ENCODE peak calls at places on chromosomes 7 and 10, in nine cellular contexts. Q, B, F, N, O, C, L, H and V are unnamed samples.

GRCh38 chr10:89082086-89082485 is 91.5 kb downstream of the FAS start:
- DNase-seq in Q (no peak), B (no peak), F (no peak), N (no peak), O (no peak), C (no peak), L (no peak), H (no peak), V (no peak)

GRCh38 chr10:123150986-123151738 is 3.0 kb upstream of the BUB3 start:
- DNase-seq in Q (no peak), B (no peak), F (no peak), N (peak; percentile 47), O (peak; percentile 54), C (peak; percentile 58), L (peak; percentile 73), H (no peak), V (no peak)

GRCh38 chr10:119503821-119504220 is 38.7 kb downstream of the RGS10 start:
- DNase-seq in Q (no peak), B (no peak), F (no peak), N (peak; percentile 73), O (no peak), C (no peak), L (no peak), H (no peak), V (no peak)

GRCh38 chr10:100124097-100124496 is 42.4 kb upstream of the CPN1 start:
- DNase-seq in Q (no peak), B (no peak), F (no peak), N (no peak), O (no peak), C (no peak), L (no peak), H (no peak), V (no peak)

GRCh38 chr7:133364959-133365680 is 112.2 kb downstream of the EXOC4 start:
- DNase-seq in Q (no peak), B (no peak), F (no peak), N (no peak), O (no peak), C (no peak), L (no peak), H (no peak), V (no peak)

GRCh38 chr7:47948096-47948790 is at the start of gene PKD1L1:
- DNase-seq in Q (no peak), B (no peak), F (no peak), N (no peak), O (no peak), C (no peak), L (no peak), H (no peak), V (no peak)

GRCh38 chr7:117719377-117719776 is 153.9 kb downstream of the CTTNBP2 start:
- DNase-seq in Q (no peak), B (no peak), F (no peak), N (no peak), O (no peak), C (no peak), L (no peak), H (no peak), V (no peak)

GRCh38 chr10:124318076-124318475 is 100.6 kb downstream of the OAT start:
- DNase-seq in Q (no peak), B (no peak), F (no peak), N (peak; percentile 38), O (no peak), C (no peak), L (no peak), H (no peak), V (no peak)

GRCh38 chr10:44384601-44385422 is at the start of gene CXCL12:
- DNase-seq in Q (no peak), B (peak; percentile 72), F (peak; percentile 17), N (no peak), O (no peak), C (no peak), L (peak; percentile 84), H (peak; percentile 67), V (no peak)

GRCh38 chr10:117603081-117603480 is 60.5 kb downstream of the EMX2 start:
- DNase-seq in Q (no peak), B (no peak), F (no peak), N (no peak), O (no peak), C (no peak), L (no peak), H (no peak), V (no peak)

GRCh38 chr10:100828744-100829102 is 83.3 kb downstream of the PAX2 start:
- DNase-seq in Q (peak; percentile 31), B (no peak), F (no peak), N (peak; percentile 25), O (no peak), C (no peak), L (no peak), H (no peak), V (no peak)

GRCh38 chr10:117936136-117936535 is 110.6 kb downstream of the RAB11FIP2 start:
- DNase-seq in Q (no peak), B (peak; percentile 24), F (no peak), N (no peak), O (no peak), C (peak; percentile 65), L (no peak), H (peak; percentile 17), V (no peak)

GRCh38 chr10:98294270-98294627 is 26.3 kb upstream of the LOXL4 start:
- DNase-seq in Q (no peak), B (no peak), F (no peak), N (no peak), O (no peak), C (no peak), L (no peak), H (no peak), V (no peak)

GRCh38 chr10:80281292-80281691 is 8.2 kb downstream of the MAT1A start:
- DNase-seq in Q (no peak), B (no peak), F (no peak), N (no peak), O (peak; percentile 74), C (no peak), L (no peak), H (no peak), V (no peak)

GRCh38 chr10:80284522-80284921 is 4.9 kb downstream of the MAT1A start:
- DNase-seq in Q (no peak), B (no peak), F (no peak), N (no peak), O (no peak), C (no peak), L (no peak), H (no peak), V (no peak)

GRCh38 chr10:80281784-80282505 is 7.5 kb downstream of the MAT1A start:
- DNase-seq in Q (no peak), B (no peak), F (no peak), N (no peak), O (no peak), C (no peak), L (no peak), H (no peak), V (no peak)

GRCh38 chr10:80283119-80283518 is 6.3 kb downstream of the MAT1A start:
- DNase-seq in Q (no peak), B (no peak), F (no peak), N (no peak), O (no peak), C (no peak), L (no peak), H (no peak), V (no peak)

GRCh38 chr10:80283536-80284199 is 5.8 kb downstream of the MAT1A start:
- DNase-seq in Q (no peak), B (no peak), F (no peak), N (no peak), O (no peak), C (no peak), L (no peak), H (no peak), V (no peak)
- H3K27ac ChIP-seq in Q (no peak overlapping the region), B (no peak overlapping the region), F (no peak overlapping the region), N (no peak overlapping the region), O (no peak overlapping the region), C (no peak overlapping the region), L (no peak overlapping the region), H (no peak overlapping the region), V (no peak overlapping the region)

GRCh38 chr10:69415951-69416350 is 767 bp downstream of the TACR2 start:
- DNase-seq in Q (no peak), B (no peak), F (no peak), N (no peak), O (no peak), C (no peak), L (peak; percentile 71), H (no peak), V (no peak)
- H3K4me3 ChIP-seq in Q (no peak overlapping the region), B (no peak overlapping the region), F (peak overlapping the region; percentile 17), N (no peak overlapping the region), O (no peak overlapping the region), C (no peak overlapping the region), L (no peak overlapping the region), H (no peak overlapping the region), V (no peak overlapping the region)

GRCh38 chr7:116545411-116545993 is 20.7 kb downstream of the CAV1 start:
- DNase-seq in Q (no peak), B (no peak), F (no peak), N (no peak), O (no peak), C (no peak), L (no peak), H (no peak), V (no peak)
- H3K27ac ChIP-seq in Q (no peak overlapping the region), B (peak overlapping the region; percentile 84), F (peak overlapping the region; percentile 49), N (no peak overlapping the region), O (no peak overlapping the region), C (no peak overlapping the region), L (no peak overlapping the region), H (peak overlapping the region; percentile 7), V (no peak overlapping the region)

GRCh38 chr10:104326991-104327610 is 11.2 kb downstream of the ITPRIP start:
- DNase-seq in Q (no peak), B (no peak), F (no peak), N (no peak), O (no peak), C (no peak), L (no peak), H (no peak), V (no peak)
- H3K4me3 ChIP-seq in Q (no peak overlapping the region), B (peak overlapping the region; percentile 51), F (no peak overlapping the region), N (no peak overlapping the region), O (no peak overlapping the region), C (peak overlapping the region; percentile 8), L (no peak overlapping the region), H (no peak overlapping the region), V (no peak overlapping the region)

GRCh38 chr7:30143748-30144251 is 9.0 kb downstream of the MTURN start:
- DNase-seq in Q (peak; percentile 17), B (no peak), F (no peak), N (no peak), O (no peak), C (no peak), L (no peak), H (no peak), V (no peak)
- H3K27ac ChIP-seq in Q (no peak overlapping the region), B (no peak overlapping the region), F (no peak overlapping the region), N (no peak overlapping the region), O (peak overlapping the region; percentile 4), C (peak overlapping the region; percentile 61), L (no peak overlapping the region), H (no peak overlapping the region), V (no peak overlapping the region)

GRCh38 chr7:55017841-55018240 is 976 bp upstream of the EGFR start:
- DNase-seq in Q (no peak), B (no peak), F (no peak), N (no peak), O (no peak), C (no peak), L (no peak), H (no peak), V (no peak)
- H3K4me3 ChIP-seq in Q (no peak overlapping the region), B (peak overlapping the region; percentile 85), F (no peak overlapping the region), N (no peak overlapping the region), O (no peak overlapping the region), C (peak overlapping the region; percentile 83), L (peak overlapping the region; percentile 88), H (no peak overlapping the region), V (no peak overlapping the region)